ENCODE peak calls at places on chromosome 22, in seven cellular contexts. One of them, this sample, is unnamed.

GRCh38 chr22:32353292-32353691 is 4.4 kb upstream of the RFPL3 start:
- DNase-seq in heart left ventricle: no peak
- DNase-seq in adrenal gland: no peak
- DNase-seq in fibroblast of lung: no peak
- DNase-seq in CD4-positive, alpha-beta T cell: no peak
- DNase-seq in cardiac muscle cell: no peak
- DNase-seq in endothelial cell: no peak
- DNase-seq in this sample: no peak

GRCh38 chr22:22882033-22882717 is 5.4 kb upstream of the IGLL5 start:
- DNase-seq in heart left ventricle: no peak
- DNase-seq in adrenal gland: no peak
- DNase-seq in fibroblast of lung: no peak
- DNase-seq in CD4-positive, alpha-beta T cell: no peak
- DNase-seq in cardiac muscle cell: no peak
- DNase-seq in endothelial cell: no peak
- DNase-seq in this sample: peak; percentile 61

GRCh38 chr22:17514092-17514491 is 49.2 kb upstream of the SLC25A18 start:
- DNase-seq in heart left ventricle: no peak
- DNase-seq in adrenal gland: no peak
- DNase-seq in fibroblast of lung: no peak
- DNase-seq in CD4-positive, alpha-beta T cell: no peak
- DNase-seq in cardiac muscle cell: peak; percentile 3
- DNase-seq in endothelial cell: no peak
- DNase-seq in this sample: no peak

GRCh38 chr22:25495286-25495685 is 69.2 kb upstream of the GRK3 start:
- DNase-seq in heart left ventricle: no peak
- DNase-seq in adrenal gland: no peak
- DNase-seq in fibroblast of lung: no peak
- DNase-seq in CD4-positive, alpha-beta T cell: no peak
- DNase-seq in cardiac muscle cell: peak; percentile 53
- DNase-seq in endothelial cell: no peak
- DNase-seq in this sample: no peak

GRCh38 chr22:43381693-43382092 is 30.1 kb upstream of the MPPED1 start:
- DNase-seq in heart left ventricle: no peak
- DNase-seq in adrenal gland: no peak
- DNase-seq in fibroblast of lung: peak; percentile 20
- DNase-seq in CD4-positive, alpha-beta T cell: no peak
- DNase-seq in cardiac muscle cell: no peak
- DNase-seq in endothelial cell: no peak
- DNase-seq in this sample: no peak

GRCh38 chr22:29813563-29813962 is 24.5 kb downstream of the ASCC2 start:
- DNase-seq in heart left ventricle: no peak
- DNase-seq in adrenal gland: no peak
- DNase-seq in fibroblast of lung: peak; percentile 25
- DNase-seq in CD4-positive, alpha-beta T cell: no peak
- DNase-seq in cardiac muscle cell: no peak
- DNase-seq in endothelial cell: no peak
- DNase-seq in this sample: no peak

GRCh38 chr22:22553735-22554134 is 5.3 kb downstream of the PRAME start:
- DNase-seq in heart left ventricle: no peak
- DNase-seq in adrenal gland: no peak
- DNase-seq in fibroblast of lung: no peak
- DNase-seq in CD4-positive, alpha-beta T cell: no peak
- DNase-seq in cardiac muscle cell: no peak
- DNase-seq in endothelial cell: no peak
- DNase-seq in this sample: no peak

GRCh38 chr22:20577045-20577444 is 69.6 kb downstream of the MED15 start:
- DNase-seq in heart left ventricle: no peak
- DNase-seq in adrenal gland: no peak
- DNase-seq in fibroblast of lung: no peak
- DNase-seq in CD4-positive, alpha-beta T cell: no peak
- DNase-seq in cardiac muscle cell: no peak
- DNase-seq in endothelial cell: no peak
- DNase-seq in this sample: no peak

GRCh38 chr22:32994921-32995320 is 63.3 kb downstream of the SYN3 start:
- DNase-seq in heart left ventricle: no peak
- DNase-seq in adrenal gland: no peak
- DNase-seq in fibroblast of lung: no peak
- DNase-seq in CD4-positive, alpha-beta T cell: no peak
- DNase-seq in cardiac muscle cell: peak; percentile 28
- DNase-seq in endothelial cell: no peak
- DNase-seq in this sample: no peak

GRCh38 chr22:27919943-27920755 is 1.1 kb upstream of the PITPNB start:
- DNase-seq in heart left ventricle: no peak
- DNase-seq in adrenal gland: peak; percentile 15
- DNase-seq in fibroblast of lung: peak; percentile 83
- DNase-seq in CD4-positive, alpha-beta T cell: no peak
- DNase-seq in cardiac muscle cell: peak; percentile 78
- DNase-seq in endothelial cell: peak; percentile 20
- DNase-seq in this sample: peak; percentile 47

GRCh38 chr22:28005513-28005912 is 86.5 kb upstream of the PITPNB start:
- DNase-seq in heart left ventricle: peak; percentile 71
- DNase-seq in adrenal gland: no peak
- DNase-seq in fibroblast of lung: no peak
- DNase-seq in CD4-positive, alpha-beta T cell: no peak
- DNase-seq in cardiac muscle cell: no peak
- DNase-seq in endothelial cell: no peak
- DNase-seq in this sample: no peak

GRCh38 chr22:28750471-28750881 is 8.6 kb downstream of the HSCB start:
- DNase-seq in heart left ventricle: no peak
- DNase-seq in adrenal gland: no peak
- DNase-seq in fibroblast of lung: peak; percentile 87
- DNase-seq in CD4-positive, alpha-beta T cell: no peak
- DNase-seq in cardiac muscle cell: no peak
- DNase-seq in endothelial cell: no peak
- DNase-seq in this sample: no peak

GRCh38 chr22:28139993-28140392 is 220.9 kb upstream of the PITPNB start:
- DNase-seq in heart left ventricle: no peak
- DNase-seq in adrenal gland: no peak
- DNase-seq in fibroblast of lung: peak; percentile 66
- DNase-seq in CD4-positive, alpha-beta T cell: no peak
- DNase-seq in cardiac muscle cell: peak; percentile 5
- DNase-seq in endothelial cell: no peak
- DNase-seq in this sample: no peak

GRCh38 chr22:48357196-48357595 is 1470.5 kb downstream of the BRD1 start:
- DNase-seq in heart left ventricle: no peak
- DNase-seq in adrenal gland: no peak
- DNase-seq in fibroblast of lung: no peak
- DNase-seq in CD4-positive, alpha-beta T cell: no peak
- DNase-seq in cardiac muscle cell: peak; percentile 2
- DNase-seq in endothelial cell: no peak
- DNase-seq in this sample: no peak

GRCh38 chr22:37549704-37550059 is 10.6 kb upstream of the CDC42EP1 start:
- DNase-seq in heart left ventricle: no peak
- DNase-seq in adrenal gland: peak; percentile 86
- DNase-seq in fibroblast of lung: peak; percentile 54
- DNase-seq in CD4-positive, alpha-beta T cell: no peak
- DNase-seq in cardiac muscle cell: peak; percentile 37
- DNase-seq in endothelial cell: no peak
- DNase-seq in this sample: no peak
- TF ChIP-seq CTCF in heart left ventricle: no peak
- TF ChIP-seq CTCF in adrenal gland: peak; percentile 26
- TF ChIP-seq CTCF in fibroblast of lung: peak; percentile 41
- TF ChIP-seq CTCF in CD4-positive, alpha-beta T cell: no peak
- TF ChIP-seq CTCF in cardiac muscle cell: peak; percentile 54
- TF ChIP-seq CTCF in endothelial cell: no peak
- TF ChIP-seq CTCF in this sample: peak; percentile 48

GRCh38 chr22:38506118-38506962 is at the start of gene DDX17:
- DNase-seq in heart left ventricle: peak; percentile 95
- DNase-seq in adrenal gland: peak; percentile 95
- DNase-seq in fibroblast of lung: peak; percentile 97
- DNase-seq in CD4-positive, alpha-beta T cell: peak; percentile 90
- DNase-seq in cardiac muscle cell: peak; percentile 98
- DNase-seq in endothelial cell: peak; percentile 89
- DNase-seq in this sample: peak; percentile 95
- TF ChIP-seq CTCF in heart left ventricle: no peak
- TF ChIP-seq CTCF in adrenal gland: no peak
- TF ChIP-seq CTCF in fibroblast of lung: no peak
- TF ChIP-seq CTCF in CD4-positive, alpha-beta T cell: no peak
- TF ChIP-seq CTCF in cardiac muscle cell: no peak
- TF ChIP-seq CTCF in endothelial cell: no peak
- TF ChIP-seq CTCF in this sample: no peak

DNA sequence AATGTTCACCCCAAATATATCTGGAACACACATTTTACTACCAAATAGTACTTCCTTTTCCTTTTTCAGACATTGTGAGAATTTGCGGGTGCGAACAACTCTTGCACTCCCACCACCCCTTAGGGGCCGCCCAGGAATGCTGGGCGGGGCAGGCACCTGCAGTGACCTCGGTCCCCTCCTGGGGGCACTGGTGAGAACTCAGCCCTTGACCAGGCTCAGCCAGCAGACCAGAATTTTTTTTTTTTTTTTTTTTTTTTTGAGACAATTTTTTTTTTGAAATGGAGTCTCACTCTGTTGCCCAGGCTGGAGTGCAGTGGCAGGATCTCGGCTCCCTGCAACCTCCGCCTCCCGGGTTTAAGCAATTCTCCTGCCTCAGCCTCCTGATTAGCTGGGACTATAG is 75.8 kb downstream of the ARHGAP8 start:
- DNase-seq in heart left ventricle: no peak
- DNase-seq in adrenal gland: no peak
- DNase-seq in fibroblast of lung: no peak
- DNase-seq in CD4-positive, alpha-beta T cell: no peak
- DNase-seq in cardiac muscle cell: peak; percentile 25
- DNase-seq in endothelial cell: peak; percentile 67
- DNase-seq in this sample: no peak
- TF ChIP-seq CTCF in heart left ventricle: peak; percentile 31
- TF ChIP-seq CTCF in adrenal gland: no peak
- TF ChIP-seq CTCF in fibroblast of lung: peak; percentile 29
- TF ChIP-seq CTCF in CD4-positive, alpha-beta T cell: no peak
- TF ChIP-seq CTCF in cardiac muscle cell: peak; percentile 47
- TF ChIP-seq CTCF in endothelial cell: peak; percentile 70
- TF ChIP-seq CTCF in this sample: no peak

DNA sequence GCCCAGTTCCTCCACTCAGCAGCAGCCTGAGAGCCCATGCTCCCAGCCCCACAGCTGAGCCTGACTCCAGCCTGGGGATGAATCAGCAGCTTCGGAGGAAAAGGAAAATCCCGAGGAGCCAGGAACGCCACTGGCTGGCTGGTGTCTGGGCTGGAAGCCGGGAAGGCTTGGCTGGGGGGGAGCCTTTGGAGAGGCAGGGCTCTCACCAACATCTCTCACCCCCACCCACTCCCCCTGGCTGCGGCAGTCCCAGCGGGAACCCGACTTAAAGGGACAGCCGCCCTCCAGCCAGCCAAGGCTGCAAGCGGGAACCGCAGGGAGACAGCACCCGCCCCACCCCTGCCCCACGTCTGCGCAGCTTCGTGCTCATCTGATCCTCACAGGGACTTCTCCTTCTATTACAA is 28.4 kb downstream of the KIAA0930 start:
- DNase-seq in heart left ventricle: peak; percentile 88
- DNase-seq in adrenal gland: peak; percentile 94
- DNase-seq in fibroblast of lung: peak; percentile 90
- DNase-seq in CD4-positive, alpha-beta T cell: no peak
- DNase-seq in cardiac muscle cell: peak; percentile 53
- DNase-seq in endothelial cell: peak; percentile 17
- DNase-seq in this sample: peak; percentile 96
- TF ChIP-seq CTCF in heart left ventricle: no peak
- TF ChIP-seq CTCF in adrenal gland: no peak
- TF ChIP-seq CTCF in fibroblast of lung: peak; percentile 22
- TF ChIP-seq CTCF in CD4-positive, alpha-beta T cell: no peak
- TF ChIP-seq CTCF in cardiac muscle cell: no peak
- TF ChIP-seq CTCF in endothelial cell: no peak
- TF ChIP-seq CTCF in this sample: no peak

GRCh38 chr22:38504731-38505594 is 1.1 kb downstream of the DDX17 start:
- DNase-seq in heart left ventricle: peak; percentile 66
- DNase-seq in adrenal gland: peak; percentile 75
- DNase-seq in fibroblast of lung: peak; percentile 49
- DNase-seq in CD4-positive, alpha-beta T cell: peak; percentile 44
- DNase-seq in cardiac muscle cell: peak; percentile 32
- DNase-seq in endothelial cell: peak; percentile 24
- DNase-seq in this sample: peak; percentile 57
- TF ChIP-seq CTCF in heart left ventricle: no peak
- TF ChIP-seq CTCF in adrenal gland: no peak
- TF ChIP-seq CTCF in fibroblast of lung: no peak
- TF ChIP-seq CTCF in CD4-positive, alpha-beta T cell: no peak
- TF ChIP-seq CTCF in cardiac muscle cell: no peak
- TF ChIP-seq CTCF in endothelial cell: no peak
- TF ChIP-seq CTCF in this sample: no peak

DNA sequence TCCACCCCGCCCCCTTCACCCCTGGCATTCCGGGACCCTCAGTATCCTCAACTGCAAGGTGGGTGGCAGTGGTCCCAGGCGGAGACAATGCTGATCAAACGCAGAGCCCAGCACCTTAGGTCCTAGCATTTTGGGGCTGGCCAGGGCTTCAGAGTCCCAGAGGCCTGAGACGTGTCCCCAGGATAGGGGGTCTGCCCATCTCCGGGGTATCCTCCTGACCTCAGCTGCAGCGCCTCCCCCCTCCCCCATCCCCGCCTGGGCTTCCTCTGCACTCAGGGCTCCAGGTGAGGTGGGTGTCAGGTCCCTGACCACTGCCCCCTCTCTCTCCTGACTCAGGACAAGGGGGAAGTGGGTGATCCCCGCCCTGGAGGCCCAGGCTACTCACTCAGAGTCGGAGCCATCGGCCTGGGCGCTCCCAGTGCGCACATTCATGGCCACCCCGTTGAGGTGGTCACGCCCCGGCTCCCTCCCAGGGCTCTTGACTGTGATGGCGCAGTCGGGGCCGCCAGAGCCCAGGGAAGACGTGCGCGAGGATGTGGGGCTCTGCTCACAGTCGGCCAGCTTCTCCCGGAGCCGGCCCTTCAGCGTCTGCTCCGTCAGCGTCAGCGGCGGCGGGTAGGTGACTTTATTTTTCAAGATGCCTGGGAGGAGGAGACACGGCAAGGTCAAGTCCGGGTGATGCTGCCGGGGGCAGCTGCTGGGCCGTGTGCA is 28.3 kb downstream of the TRMU start:
- DNase-seq in heart left ventricle: peak; percentile 49
- DNase-seq in adrenal gland: no peak
- DNase-seq in fibroblast of lung: no peak
- DNase-seq in CD4-positive, alpha-beta T cell: no peak
- DNase-seq in cardiac muscle cell: no peak
- DNase-seq in endothelial cell: no peak
- DNase-seq in this sample: no peak
- TF ChIP-seq CTCF in heart left ventricle: no peak
- TF ChIP-seq CTCF in adrenal gland: no peak
- TF ChIP-seq CTCF in fibroblast of lung: no peak
- TF ChIP-seq CTCF in CD4-positive, alpha-beta T cell: no peak
- TF ChIP-seq CTCF in cardiac muscle cell: no peak
- TF ChIP-seq CTCF in endothelial cell: no peak
- TF ChIP-seq CTCF in this sample: no peak

GRCh38 chr22:35317680-35318290 is 18.1 kb downstream of the TOM1 start:
- DNase-seq in heart left ventricle: no peak
- DNase-seq in adrenal gland: no peak
- DNase-seq in fibroblast of lung: no peak
- DNase-seq in CD4-positive, alpha-beta T cell: no peak
- DNase-seq in cardiac muscle cell: no peak
- DNase-seq in endothelial cell: no peak
- DNase-seq in this sample: no peak
- TF ChIP-seq CTCF in heart left ventricle: no peak
- TF ChIP-seq CTCF in adrenal gland: no peak
- TF ChIP-seq CTCF in fibroblast of lung: no peak
- TF ChIP-seq CTCF in CD4-positive, alpha-beta T cell: no peak
- TF ChIP-seq CTCF in cardiac muscle cell: no peak
- TF ChIP-seq CTCF in endothelial cell: no peak
- TF ChIP-seq CTCF in this sample: no peak

GRCh38 chr22:39068033-39068785 is 8.9 kb upstream of the APOBEC3G start:
- DNase-seq in heart left ventricle: no peak
- DNase-seq in adrenal gland: no peak
- DNase-seq in fibroblast of lung: no peak
- DNase-seq in CD4-positive, alpha-beta T cell: no peak
- DNase-seq in cardiac muscle cell: peak; percentile 50
- DNase-seq in endothelial cell: no peak
- DNase-seq in this sample: no peak
- TF ChIP-seq CTCF in heart left ventricle: no peak
- TF ChIP-seq CTCF in adrenal gland: no peak
- TF ChIP-seq CTCF in fibroblast of lung: no peak
- TF ChIP-seq CTCF in CD4-positive, alpha-beta T cell: no peak
- TF ChIP-seq CTCF in cardiac muscle cell: no peak
- TF ChIP-seq CTCF in endothelial cell: no peak
- TF ChIP-seq CTCF in this sample: no peak

This sample was measured in tibial artery.